ENCODE peak calls at places on chromosome 11, in nine cellular contexts. T, B, H, L, M, U, E, C and W are unnamed samples.

GRCh38 chr11:103730151-103730940 is 306.1 kb upstream of the DDI1 start:
- DNase-seq in T (no peak), B (no peak), H (peak), L (no peak), M (no peak), U (no peak), E (no peak), C (no peak), W (no peak)

GRCh38 chr11:59186130-59186594 is 14.2 kb downstream of the DTX4 start:
- DNase-seq in T (peak), B (peak), H (peak), L (peak), M (peak), U (no peak), E (no peak), C (no peak), W (peak)

GRCh38 chr11:61777234-61778090 is 14.9 kb downstream of the TMEM258 start:
- DNase-seq in T (peak), B (no peak), H (no peak), L (no peak), M (peak), U (peak), E (no peak), C (peak), W (no peak)

GRCh38 chr11:861105-861479 is 18.4 kb downstream of the TSPAN4 start:
- DNase-seq in T (no peak), B (no peak), H (no peak), L (no peak), M (no peak), U (no peak), E (no peak), C (no peak), W (no peak)

GRCh38 chr11:119357069-119357468 is 10.6 kb upstream of the MFRP start:
- DNase-seq in T (no peak), B (no peak), H (no peak), L (no peak), M (no peak), U (no peak), E (no peak), C (no peak), W (no peak)

GRCh38 chr11:69377029-69377952 is 83.3 kb downstream of the MYEOV start:
- DNase-seq in T (no peak), B (no peak), H (no peak), L (no peak), M (no peak), U (no peak), E (no peak), C (no peak), W (peak)

GRCh38 chr11:94144233-94144632 is 15.6 kb downstream of the PANX1 start:
- DNase-seq in T (no peak), B (no peak), H (no peak), L (no peak), M (no peak), U (no peak), E (no peak), C (no peak), W (no peak)

GRCh38 chr11:1150769-1151365 is 6.9 kb upstream of the MUC5AC start:
- DNase-seq in T (peak), B (no peak), H (no peak), L (peak), M (no peak), U (no peak), E (no peak), C (peak), W (no peak)

GRCh38 chr11:1733009-1733715 is 17.2 kb downstream of the IFITM10 start:
- DNase-seq in T (no peak), B (no peak), H (no peak), L (no peak), M (no peak), U (no peak), E (no peak), C (peak), W (peak)

GRCh38 chr11:66478823-66479740 is 1.2 kb upstream of the DPP3 start:
- DNase-seq in T (peak), B (no peak), H (peak), L (peak), M (peak), U (no peak), E (peak), C (peak), W (no peak)

GRCh38 chr11:47192111-47192510 is 5.9 kb upstream of the PACSIN3 start:
- DNase-seq in T (no peak), B (no peak), H (no peak), L (peak), M (no peak), U (no peak), E (no peak), C (no peak), W (no peak)

GRCh38 chr11:16346975-16347374 is 9.4 kb downstream of the SOX6 start:
- DNase-seq in T (no peak), B (no peak), H (no peak), L (peak), M (no peak), U (no peak), E (no peak), C (no peak), W (no peak)

GRCh38 chr11:76236092-76237026 is 30.1 kb upstream of the WNT11 start:
- DNase-seq in T (peak), B (no peak), H (peak), L (peak), M (peak), U (peak), E (peak), C (no peak), W (no peak)

GRCh38 chr11:2868604-2869526 is 16.7 kb downstream of the CDKN1C start:
- DNase-seq in T (no peak), B (no peak), H (peak), L (no peak), M (no peak), U (peak), E (no peak), C (no peak), W (no peak)

GRCh38 chr11:60887531-60887930 is 18.9 kb downstream of the PRPF19 start:
- DNase-seq in T (no peak), B (no peak), H (peak), L (peak), M (peak), U (no peak), E (peak), C (peak), W (no peak)